ENCODE peak calls at places on chromosomes 5 and 9, in four cellular contexts. Z is HS-5, M is HuH-7.5, J is lung microvascular endothelial cell. V is an unnamed sample.

GRCh38 chr5:158953929-158954534 is 145.7 kb downstream of the EBF1 start:
- DNase-seq in J (no peak), M (no peak), Z (no peak), V (no peak)

GRCh38 chr5:51380603-51381207 is 2.5 kb upstream of the ISL1 start:
- DNase-seq in Z (no peak), J (peak), M (no peak), V (no peak)

GRCh38 chr5:66710557-66710956 is 114.4 kb downstream of the MAST4 start:
- DNase-seq in J (no peak), M (no peak), Z (no peak), V (no peak)

GRCh38 chr9:88816141-88816540 is 175.1 kb upstream of the S1PR3 start:
- DNase-seq in M (no peak), J (no peak), Z (no peak), V (no peak)

GRCh38 chr5:61048534-61048933 is 103.5 kb downstream of the NDUFAF2 start:
- DNase-seq in J (no peak), M (no peak), Z (peak), V (no peak)

GRCh38 chr5:13704401-13704800 is 240.1 kb downstream of the DNAH5 start:
- DNase-seq in M (no peak), Z (no peak), J (no peak), V (no peak)

GRCh38 chr5:40991168-40991980 is 79.8 kb downstream of the MROH2B start:
- DNase-seq in M (peak), Z (peak), J (peak), V (no peak)

GRCh38 chr5:135228236-135228635 is 170.8 kb downstream of the MACROH2A1 start:
- DNase-seq in Z (no peak), J (no peak), M (no peak), V (no peak)

GRCh38 chr5:154118832-154119442 is 71.6 kb upstream of the GALNT10 start:
- DNase-seq in Z (no peak), M (no peak), J (no peak), V (no peak)

GRCh38 chr9:84310903-84311302 is 29.7 kb downstream of the SLC28A3 start:
- DNase-seq in Z (no peak), M (no peak), J (peak), V (no peak)

GRCh38 chr5:150497274-150497988 is 10.5 kb upstream of the NDST1 start:
- DNase-seq in J (peak), Z (peak), M (no peak), V (no peak)

GRCh38 chr5:118768607-118769175 is 219.7 kb downstream of the DTWD2 start:
- DNase-seq in Z (no peak), J (no peak), M (no peak), V (no peak)

GRCh38 chr5:175862131-175863012 is 9.0 kb upstream of the CPLX2 start:
- DNase-seq in M (no peak), Z (no peak), J (no peak), V (no peak)